ENCODE peak calls at places on chromosomes 3 and 15, in ten cellular contexts. N is lower leg skin, L is astrocyte of the spinal cord, P is astrocyte of the cerebellum, U is SK-N-SH, V is AG04450, Z is fibroblast of mammary gland, M is AG10803, R is upper lobe of right lung, Q is astrocyte. D is an unnamed sample.

GRCh38 chr15:38425269-38425668 is 28.7 kb upstream of the FAM98B start:
- DNase-seq in V (no peak), U (no peak), N (no peak), Z (no peak), R (no peak), Q (no peak), P (no peak), M (no peak), L (no peak), D (no peak)

GRCh38 chr3:52537165-52537635 is 795 bp downstream of the UQCC5 start:
- DNase-seq in Z (no peak), L (no peak), N (no peak), P (no peak), U (no peak), V (no peak), Q (no peak), R (no peak), M (no peak), D (no peak)

GRCh38 chr3:188106006-188106405 is 48.0 kb upstream of the LPP start:
- DNase-seq in R (no peak), L (no peak), Q (no peak), Z (no peak), V (no peak), N (no peak), P (no peak), U (no peak), M (no peak), D (no peak)

GRCh38 chr3:13088020-13089006 is 15.1 kb upstream of the IQSEC1 start:
- DNase-seq in M (no peak), Q (no peak), U (no peak), Z (no peak), R (no peak), L (no peak), V (no peak), P (no peak), N (no peak), D (no peak)

GRCh38 chr3:142188846-142189245 is 36.5 kb downstream of the GK5 start:
- DNase-seq in Q (no peak), Z (no peak), P (no peak), R (no peak), U (no peak), M (no peak), N (no peak), L (no peak), V (no peak), D (no peak)

GRCh38 chr3:63719796-63720445 is 67.4 kb downstream of the SNTN start:
- DNase-seq in P (no peak), M (no peak), U (no peak), V (no peak), Q (no peak), R (no peak), Z (no peak), N (no peak), L (no peak), D (no peak)

GRCh38 chr3:126102530-126102951 is 18.6 kb upstream of the SLC41A3 start:
- DNase-seq in U (no peak), Z (peak), V (no peak), R (no peak), Q (peak), M (peak), L (no peak), P (no peak), N (peak), D (peak)

GRCh38 chr3:138457863-138458735 is 23.7 kb downstream of the ESYT3 start:
- DNase-seq in R (peak), P (no peak), U (no peak), V (no peak), Q (no peak), N (no peak), L (no peak), M (no peak), Z (no peak), D (no peak)

GRCh38 chr3:166322394-166322793 is 485.2 kb upstream of the BCHE start:
- DNase-seq in Q (no peak), N (no peak), L (no peak), R (no peak), M (no peak), U (no peak), Z (no peak), P (no peak), V (no peak), D (no peak)

GRCh38 chr15:38564557-38565286 is at the start of gene RASGRP1:
- DNase-seq in P (peak), Z (peak), U (peak), L (peak), Q (no peak), R (peak), M (peak), V (no peak), N (no peak), D (no peak)

GRCh38 chr3:118089563-118089962 is 945.1 kb downstream of the IGSF11 start:
- DNase-seq in Z (peak), P (no peak), Q (peak), U (no peak), L (peak), R (no peak), V (peak), N (no peak), M (no peak), D (no peak)

GRCh38 chr15:77496710-77497107 is 76.0 kb downstream of the HMG20A start:
- DNase-seq in V (peak), M (peak), R (peak), L (peak), P (peak), N (peak), U (peak), Z (peak), Q (peak), D (peak)

GRCh38 chr3:12908136-12908730 is 66.9 kb upstream of the RPL32 start:
- DNase-seq in V (no peak), M (no peak), L (no peak), N (no peak), U (no peak), R (no peak), P (no peak), Z (no peak), Q (no peak), D (no peak)

GRCh38 chr3:10309736-10310135 is 11.2 kb downstream of the SEC13 start:
- DNase-seq in N (no peak), M (no peak), R (no peak), Q (no peak), U (no peak), L (no peak), P (no peak), V (no peak), Z (no peak), D (no peak)

GRCh38 chr15:59791646-59792208 is 102.6 kb upstream of the BNIP2 start:
- DNase-seq in N (no peak), U (no peak), P (no peak), L (no peak), Z (no peak), V (no peak), M (no peak), Q (no peak), R (no peak), D (no peak)

GRCh38 chr3:138113309-138113708 is 2.1 kb downstream of the DZIP1L start:
- DNase-seq in N (no peak), U (no peak), V (no peak), M (peak), Z (no peak), L (peak), Q (peak), P (no peak), R (no peak), D (no peak)

GRCh38 chr3:22236490-22237271 is 485.7 kb upstream of the ZNF385D start:
- DNase-seq in U (no peak), P (no peak), L (peak), R (no peak), M (no peak), N (no peak), Q (no peak), V (no peak), Z (no peak), D (no peak)

GRCh38 chr3:74267126-74267525 is 347.3 kb downstream of the CNTN3 start:
- DNase-seq in Q (no peak), M (peak), U (no peak), N (no peak), L (no peak), Z (peak), R (no peak), P (no peak), V (no peak), D (no peak)

GRCh38 chr15:70853855-70854668 is at the start of gene LARP6:
- DNase-seq in N (no peak), P (no peak), U (peak), R (no peak), L (peak), Q (no peak), Z (no peak), V (no peak), M (peak), D (no peak)

GRCh38 chr3:115401891-115402501 is 221.3 kb upstream of the GAP43 start:
- DNase-seq in N (no peak), P (peak), Q (peak), Z (peak), V (peak), M (peak), R (no peak), L (peak), U (no peak), D (peak)

GRCh38 chr3:186754006-186754405 is 29.4 kb upstream of the EIF4A2 start:
- DNase-seq in Z (no peak), N (no peak), Q (no peak), M (no peak), U (no peak), V (no peak), P (no peak), L (no peak), R (no peak), D (no peak)

GRCh38 chr3:176739169-176739568 is 458.1 kb downstream of the TBL1XR1 start:
- DNase-seq in L (no peak), Z (no peak), R (no peak), Q (peak), V (no peak), M (no peak), U (no peak), P (no peak), N (no peak), D (no peak)

GRCh38 chr15:96171842-96172241 is 158.7 kb upstream of the NR2F2 start:
- DNase-seq in L (peak), P (no peak), N (no peak), U (no peak), V (no peak), M (no peak), Q (peak), R (no peak), Z (no peak), D (no peak)

GRCh38 chr3:195873971-195874370 is 34.4 kb downstream of the TNK2 start:
- DNase-seq in M (no peak), N (no peak), L (peak), V (no peak), Z (peak), R (peak), U (no peak), Q (no peak), P (no peak), D (no peak)

GRCh38 chr15:101001796-101002195 is 82.6 kb downstream of the LRRK1 start:
- DNase-seq in Z (no peak), N (no peak), M (no peak), R (no peak), V (no peak), L (no peak), Q (no peak), P (no peak), U (no peak), D (no peak)

GRCh38 chr15:98955331-98955730 is 52.3 kb downstream of the PGPEP1L start:
- DNase-seq in N (no peak), L (no peak), R (no peak), M (peak), U (no peak), Z (no peak), P (no peak), V (no peak), Q (no peak), D (no peak)

GRCh38 chr3:5499404-5499803 is 311.9 kb downstream of the EDEM1 start:
- DNase-seq in M (no peak), Q (no peak), N (no peak), R (no peak), V (no peak), U (no peak), L (no peak), P (no peak), Z (no peak), D (no peak)

GRCh38 chr15:55915876-55916567 is 77.4 kb downstream of the NEDD4 start:
- DNase-seq in P (no peak), L (no peak), M (peak), Q (peak), N (no peak), V (no peak), Z (peak), U (no peak), R (no peak), D (no peak)

GRCh38 chr3:63766261-63766660 is 52.8 kb upstream of the C3orf49 start:
- DNase-seq in M (no peak), Z (no peak), U (no peak), P (no peak), L (no peak), V (no peak), N (no peak), Q (no peak), R (no peak), D (no peak)

GRCh38 chr15:85094685-85095084 is 113.0 kb downstream of the PDE8A start:
- DNase-seq in R (no peak), M (peak), L (peak), N (no peak), Q (peak), U (no peak), Z (peak), P (peak), V (peak), D (no peak)

GRCh38 chr3:120432105-120432860 is 18.5 kb downstream of the FSTL1 start:
- DNase-seq in Z (peak), V (peak), Q (peak), M (peak), P (peak), U (no peak), R (no peak), L (peak), N (no peak), D (no peak)

GRCh38 chr3:46065294-46065705 is 38.0 kb upstream of the XCR1 start:
- DNase-seq in P (no peak), R (no peak), N (no peak), V (no peak), Z (no peak), L (no peak), M (no peak), U (peak), Q (no peak), D (no peak)

GRCh38 chr3:28940530-28940929 is 340.3 kb upstream of the RBMS3 start:
- DNase-seq in N (peak), V (peak), Z (peak), L (peak), U (no peak), R (no peak), M (peak), P (peak), Q (peak), D (peak)

GRCh38 chr15:98997312-98997711 is 10.3 kb downstream of the PGPEP1L start:
- DNase-seq in P (no peak), M (no peak), U (no peak), N (no peak), Q (no peak), L (no peak), V (no peak), Z (no peak), R (no peak), D (no peak)

GRCh38 chr3:188294823-188295487 is 141.0 kb downstream of the LPP start:
- DNase-seq in Q (peak), P (peak), Z (peak), U (no peak), N (no peak), L (peak), V (peak), M (peak), R (no peak), D (peak)

GRCh38 chr3:138724433-138724832 is 110.3 kb downstream of the PIK3CB start:
- DNase-seq in Q (no peak), M (no peak), U (no peak), V (no peak), Z (no peak), P (no peak), N (no peak), L (no peak), R (no peak), D (no peak)

GRCh38 chr15:39898317-39898716 is 21.7 kb downstream of the GPR176 start:
- DNase-seq in R (no peak), V (no peak), N (no peak), P (no peak), Z (no peak), Q (no peak), L (no peak), U (no peak), M (no peak), D (no peak)

GRCh38 chr15:73231661-73232443 is 136.9 kb downstream of the HCN4 start:
- DNase-seq in L (peak), P (peak), U (no peak), V (peak), N (no peak), Z (peak), Q (peak), M (peak), R (no peak), D (no peak)
- TF ChIP-seq CTCF in L (no peak), P (no peak), U (no peak), V (no peak), N (no peak), Z (no peak), Q (no peak), M (no peak), R (no peak), D (no peak)

DNA sequence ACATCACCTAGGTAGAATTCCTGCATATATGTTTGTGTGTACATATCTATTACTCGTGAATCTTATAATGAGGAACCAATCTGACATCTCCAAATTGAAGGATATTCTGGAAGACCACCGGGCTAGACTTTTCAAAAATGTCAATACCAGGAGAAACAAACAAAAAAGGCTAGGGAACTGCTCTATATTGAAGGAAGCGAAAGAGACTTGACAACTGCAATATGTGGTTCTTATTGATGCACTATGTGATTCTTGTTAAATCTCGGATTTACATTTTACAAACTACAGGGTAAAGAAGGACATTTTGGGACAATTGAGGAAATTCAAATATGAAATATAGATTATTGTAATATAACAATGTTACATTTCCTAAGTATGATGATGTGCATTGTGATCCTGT is 137.5 kb upstream of the CCDC54 start:
- DNase-seq in M (no peak), N (no peak), V (no peak), Z (no peak), R (no peak), L (no peak), P (no peak), Q (no peak), U (no peak), D (no peak)
- H3K4me3 ChIP-seq in M (peak), N (no peak), V (peak), Z (peak), R (peak), L (peak), P (peak), Q (no peak), U (peak), D (peak)

GRCh38 chr15:57364282-57365007 is 11.9 kb upstream of the CGNL1 start:
- DNase-seq in R (no peak), Z (no peak), U (no peak), V (no peak), Q (no peak), M (no peak), N (no peak), P (no peak), L (peak), D (no peak)
- TF ChIP-seq CTCF in R (peak), Z (peak), U (peak), V (peak), Q (peak), M (peak), N (no peak), P (peak), L (peak), D (peak)

DNA sequence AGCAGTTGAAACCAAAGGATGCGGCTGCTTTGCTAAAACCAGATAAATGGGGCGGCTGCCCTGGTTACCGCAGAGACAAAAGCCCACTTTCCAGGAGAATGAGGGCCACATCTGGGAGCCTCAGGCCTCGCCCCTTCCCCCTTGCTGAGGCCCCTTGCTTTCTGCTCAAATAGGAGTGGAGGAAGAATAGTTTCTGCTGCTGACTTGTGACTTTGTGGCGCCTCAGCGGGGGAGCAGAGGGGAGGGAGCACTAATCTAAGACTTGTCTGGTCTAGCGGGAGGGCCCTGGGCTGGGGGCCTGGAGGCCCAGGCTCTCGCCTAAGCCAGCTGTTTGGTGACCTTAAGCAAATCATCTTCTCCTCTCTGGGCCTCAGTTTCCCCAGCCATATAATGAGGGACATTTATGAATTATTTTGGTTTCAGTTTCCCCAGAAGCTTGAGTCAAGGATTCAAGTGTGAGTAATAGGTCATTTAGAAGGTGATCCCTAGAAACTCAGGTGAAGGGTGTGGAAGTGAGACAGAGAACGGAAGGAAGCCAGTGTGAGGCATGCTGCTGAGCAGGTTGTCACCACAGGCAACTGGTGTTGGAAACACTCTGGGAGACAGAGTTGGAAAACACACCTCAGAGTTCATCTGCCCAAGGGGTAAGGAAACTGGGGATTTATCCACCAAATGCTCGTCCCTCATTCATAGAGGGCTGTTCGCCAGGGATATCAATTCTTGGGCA is 25.9 kb upstream of the SMAD3 start:
- DNase-seq in R (no peak), N (no peak), P (no peak), M (no peak), Q (no peak), V (no peak), Z (no peak), U (no peak), L (no peak), D (no peak)
- H3K4me3 ChIP-seq in R (no peak), N (no peak), P (no peak), M (no peak), Q (no peak), V (no peak), Z (no peak), U (no peak), L (no peak), D (no peak)